ENCODE peak calls at places on chromosome 16, in ten cellular contexts. D, U, T, S, G, V, Y, L, J and N are unnamed samples.

GRCh38 chr16:28494141-28494851 is at the start of gene APOBR:
- DNase-seq in Y (no peak), D (no peak), U (no peak), G (no peak), L (no peak), J (no peak), T (peak; percentile 44), S (no peak), V (peak; percentile 33), N (peak; percentile 17)

GRCh38 chr16:85402910-85403692 is 210.0 kb upstream of the GSE1 start:
- DNase-seq in D (peak; percentile 52), G (no peak), U (no peak), Y (no peak), L (peak; percentile 77), S (no peak), V (peak; percentile 76), T (no peak), J (peak; percentile 36), N (peak; percentile 31)

GRCh38 chr16:53925011-53925410 is 221.1 kb downstream of the FTO start:
- DNase-seq in V (no peak), Y (no peak), U (no peak), G (no peak), J (no peak), L (no peak), D (no peak), T (no peak), S (no peak), N (no peak)

GRCh38 chr16:31785126-31785525 is 88.5 kb upstream of the ZNF267 start:
- DNase-seq in T (no peak), S (no peak), J (no peak), L (no peak), D (no peak), Y (no peak), G (no peak), U (no peak), V (no peak), N (no peak)

GRCh38 chr16:16064874-16065384 is 115.5 kb downstream of the ABCC1 start:
- DNase-seq in Y (no peak), G (no peak), V (no peak), D (no peak), U (no peak), T (no peak), L (no peak), S (no peak), J (no peak), N (no peak)

GRCh38 chr16:30068750-30069574 is 3.4 kb downstream of the ALDOA start:
- DNase-seq in L (no peak), Y (no peak), J (no peak), T (no peak), D (peak; percentile 57), V (no peak), U (no peak), G (peak; percentile 30), S (peak; percentile 29), N (peak; percentile 59)

GRCh38 chr16:19876501-19877059 is 8.1 kb downstream of the GPRC5B start:
- DNase-seq in G (no peak), V (peak; percentile 78), L (no peak), J (no peak), D (peak; percentile 36), T (no peak), Y (no peak), S (no peak), U (no peak), N (no peak)

GRCh38 chr16:49354101-49354500 is 19.5 kb upstream of the C16orf78 start:
- DNase-seq in U (no peak), D (no peak), L (no peak), T (no peak), G (no peak), S (no peak), Y (no peak), J (no peak), V (no peak), N (no peak)

GRCh38 chr16:35908152-35908551 is 2448.7 kb downstream of the TP53TG3F start:
- DNase-seq in J (no peak), T (no peak), Y (no peak), V (no peak), G (no peak), D (no peak), L (no peak), S (no peak), U (no peak), N (no peak)

GRCh38 chr16:48271728-48272127 is 24.4 kb upstream of the ABCC11 start:
- DNase-seq in V (no peak), G (no peak), U (no peak), D (no peak), S (no peak), Y (no peak), J (peak; percentile 18), L (peak; percentile 38), T (no peak), N (no peak)
- TF ChIP-seq CTCF in V (no peak), G (peak; percentile 7), U (no peak), D (no peak), S (no peak), Y (no peak), J (peak; percentile 22), L (peak; percentile 24), T (no peak), N (no peak)

GRCh38 chr16:88941933-88942909 is 34.8 kb downstream of the CBFA2T3 start:
- DNase-seq in J (no peak), D (peak; percentile 92), Y (peak; percentile 78), T (no peak), S (no peak), U (no peak), V (peak; percentile 50), G (peak; percentile 75), L (no peak), N (peak; percentile 79)
- TF ChIP-seq CTCF in J (peak; percentile 51), D (peak; percentile 51), Y (peak; percentile 47), T (no peak), S (peak; percentile 48), U (peak; percentile 54), V (peak; percentile 69), G (peak; percentile 50), L (peak; percentile 60), N (peak; percentile 84)

DNA sequence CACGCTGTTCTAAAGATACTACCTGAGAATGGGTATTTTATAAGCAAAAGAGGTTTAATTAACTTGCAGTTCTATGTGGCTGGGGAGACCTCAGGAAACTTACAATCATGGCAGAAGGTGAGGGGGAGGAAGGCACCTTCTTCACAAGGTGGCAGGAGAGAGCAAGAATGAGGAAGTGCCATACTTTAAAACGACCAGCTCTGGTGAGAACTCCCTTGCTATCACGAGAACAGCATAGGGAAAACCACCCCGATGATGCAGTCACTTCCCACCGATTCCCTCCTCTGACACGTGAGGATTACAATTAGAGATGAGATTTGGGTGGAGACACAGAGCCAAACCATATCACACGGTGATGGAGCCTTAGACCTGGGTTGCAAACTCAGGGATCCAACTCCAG is 317.5 kb upstream of the EEF2KMT start:
- DNase-seq in L (no peak), U (no peak), T (no peak), V (no peak), G (no peak), Y (no peak), S (no peak), J (no peak), D (peak; percentile 71), N (no peak)
- TF ChIP-seq CTCF in L (no peak), U (no peak), T (no peak), V (no peak), G (no peak), Y (no peak), S (no peak), J (no peak), D (peak; percentile 62), N (no peak)

GRCh38 chr16:1204941-1205340 is 20.1 kb downstream of the TPSG1 start:
- DNase-seq in T (no peak), Y (no peak), U (no peak), G (no peak), J (no peak), L (no peak), S (no peak), V (no peak), D (no peak), N (no peak)

GRCh38 chr16:1206786-1207185 is 18.3 kb downstream of the TPSG1 start:
- DNase-seq in U (no peak), Y (no peak), S (no peak), L (no peak), T (no peak), J (no peak), V (no peak), G (no peak), D (no peak), N (no peak)

GRCh38 chr16:1208239-1208830 is 16.7 kb downstream of the TPSG1 start:
- DNase-seq in T (no peak), S (no peak), L (no peak), J (no peak), V (no peak), D (no peak), G (no peak), Y (no peak), U (no peak), N (no peak)

GRCh38 chr16:1209081-1209480 is 16.0 kb downstream of the TPSG1 start:
- DNase-seq in J (no peak), Y (no peak), T (no peak), V (no peak), D (no peak), L (no peak), G (no peak), U (no peak), S (no peak), N (no peak)

DNA sequence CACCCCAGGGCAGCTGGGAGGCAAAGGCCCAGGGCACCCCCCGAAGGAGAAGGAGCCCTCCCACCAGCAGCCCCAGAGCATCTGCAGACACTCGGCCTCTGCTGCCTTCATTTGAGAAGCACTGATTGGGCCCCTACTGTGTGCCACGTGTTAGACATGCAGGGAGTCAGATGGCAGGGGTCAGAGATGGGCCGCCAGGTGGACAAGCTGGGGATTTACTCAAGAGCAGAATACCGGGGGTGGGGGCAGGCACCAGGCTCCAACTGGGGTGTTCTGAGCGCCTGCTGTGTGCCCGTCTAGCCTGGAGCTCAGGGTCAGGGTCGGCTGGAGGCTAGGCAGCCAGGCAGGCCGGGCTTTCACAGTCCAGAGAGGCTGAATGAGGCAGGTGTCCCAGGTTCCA is 18.7 kb downstream of the TPSG1 start:
- DNase-seq in J (no peak), Y (no peak), V (no peak), G (no peak), D (no peak), T (no peak), L (no peak), S (no peak), U (no peak), N (no peak)
- TF ChIP-seq CTCF in J (no peak), Y (no peak), V (no peak), G (no peak), D (no peak), T (no peak), L (no peak), S (no peak), U (no peak), N (peak; percentile 27)